ENCODE peak calls at places on chromosome 19, in nine cellular contexts. J is cardiac septum; O is retina; T is stimulated activated CD4-positive, alpha-beta T cell treated with anti-CD3 and anti-CD28 coated beads, Interleukin-1b, Interleukin-23, amount 100 ng/mL, for 1 hour; G is stimulated activated CD8-positive, alpha-beta memory T cell treated with anti-CD3 and anti-CD28 coated beads, Interleukin-2, amount 100 ng/mL, for 48 hours; Q is AML-193; A is Kasumi-1; E is trophoblast cell; I is body of pancreas. M is an unnamed sample.

GRCh38 chr19:38247734-38248268 is 8.4 kb downstream of the PPP1R14A start:
- DNase-seq in G (no peak), Q (no peak), J (no peak), I (no peak), T (no peak), A (no peak), O (peak; percentile 4), E (no peak), M (no peak)

GRCh38 chr19:45940515-45940805 is 25.9 kb upstream of the NANOS2 start:
- DNase-seq in T (no peak), A (no peak), O (no peak), I (no peak), J (no peak), G (no peak), E (no peak), Q (no peak), M (no peak)

GRCh38 chr19:52987221-52987620 is 24.5 kb upstream of the ZNF816 start:
- DNase-seq in Q (no peak), G (no peak), A (no peak), T (no peak), J (no peak), I (no peak), E (no peak), O (no peak), M (no peak)

GRCh38 chr19:32168606-32169005 is 176.8 kb upstream of the ZNF507 start:
- DNase-seq in Q (no peak), O (no peak), G (no peak), A (no peak), J (no peak), T (no peak), E (no peak), I (no peak), M (no peak)

GRCh38 chr19:51735759-51736449 is 12.1 kb upstream of the HAS1 start:
- DNase-seq in E (peak; percentile 79), I (no peak), J (peak; percentile 82), G (no peak), A (peak; percentile 74), Q (peak; percentile 98), O (no peak), T (no peak), M (no peak)

GRCh38 chr19:17883627-17884413 is 12.1 kb downstream of the SLC5A5 start:
- DNase-seq in G (no peak), E (peak; percentile 49), O (no peak), Q (no peak), T (no peak), I (no peak), A (no peak), J (no peak), M (no peak)

GRCh38 chr19:1884719-1885334 is 469 bp downstream of the ABHD17A start:
- DNase-seq in Q (no peak), G (no peak), A (no peak), J (no peak), T (no peak), E (no peak), O (peak; percentile 55), I (no peak), M (no peak)

GRCh38 chr19:4088975-4089374 is 22.3 kb upstream of the ZBTB7A start:
- DNase-seq in Q (no peak), A (peak; percentile 71), G (no peak), O (no peak), J (no peak), I (no peak), E (peak; percentile 37), T (no peak), M (peak; percentile 66)

GRCh38 chr19:927044-927706 is 1.3 kb downstream of the ARID3A start:
- DNase-seq in T (no peak), J (no peak), G (no peak), A (no peak), O (no peak), I (peak; percentile 47), Q (no peak), E (peak; percentile 75), M (no peak)

GRCh38 chr19:46719629-46720515 is 3.0 kb upstream of the PRKD2 start:
- DNase-seq in E (no peak), Q (no peak), I (no peak), G (no peak), A (no peak), T (no peak), O (no peak), J (no peak), M (no peak)

GRCh38 chr19:17538684-17539287 is 16.7 kb upstream of the COLGALT1 start:
- DNase-seq in A (no peak), O (peak; percentile 73), G (no peak), J (no peak), T (no peak), Q (no peak), E (peak; percentile 5), I (no peak), M (no peak)

GRCh38 chr19:7914598-7915045 is at the start of gene TGFBR3L:
- DNase-seq in J (no peak), T (no peak), O (no peak), E (no peak), G (no peak), I (no peak), Q (no peak), A (no peak), M (no peak)

GRCh38 chr19:33306191-33306590 is 3.9 kb upstream of the CEBPA start:
- DNase-seq in A (no peak), J (no peak), E (no peak), I (no peak), O (no peak), Q (no peak), G (no peak), T (no peak), M (no peak)

GRCh38 chr19:12789904-12790619 is 1.2 kb upstream of the JUNB start:
- DNase-seq in A (peak; percentile 93), G (peak; percentile 99), E (peak; percentile 93), Q (peak; percentile 100), I (peak; percentile 95), T (peak; percentile 86), O (peak; percentile 97), J (peak; percentile 99), M (peak; percentile 98)

GRCh38 chr19:43704002-43704705 is 11.7 kb upstream of the IRGC start:
- DNase-seq in E (no peak), J (no peak), G (no peak), O (no peak), T (no peak), I (no peak), Q (no peak), A (no peak), M (no peak)

GRCh38 chr19:41355802-41356201 is 2.1 kb upstream of the TGFB1 start:
- DNase-seq in G (no peak), O (no peak), Q (no peak), A (peak; percentile 24), J (no peak), I (no peak), E (no peak), T (no peak), M (no peak)

GRCh38 chr19:2409352-2409912 is 18.0 kb downstream of the TIMM13 start:
- DNase-seq in Q (no peak), J (no peak), G (no peak), O (no peak), E (no peak), A (no peak), I (no peak), T (no peak), M (no peak)

GRCh38 chr19:10643166-10643967 is 10.8 kb upstream of the ILF3 start:
- DNase-seq in E (no peak), A (no peak), T (no peak), J (no peak), O (no peak), I (no peak), G (no peak), Q (no peak), M (no peak)

GRCh38 chr19:54199401-54199800 is 1.3 kb upstream of the RPS9 start:
- DNase-seq in T (no peak), J (no peak), G (no peak), E (peak; percentile 22), I (no peak), O (no peak), Q (no peak), A (no peak), M (no peak)

GRCh38 chr19:53131732-53132131 is 978 bp downstream of the ZNF415 start:
- DNase-seq in I (no peak), T (no peak), G (no peak), A (no peak), J (no peak), O (no peak), E (no peak), Q (no peak), M (no peak)

GRCh38 chr19:55559684-55560083 is 14.3 kb upstream of the SBK3 start:
- DNase-seq in I (no peak), T (no peak), G (no peak), J (no peak), O (no peak), A (no peak), Q (no peak), E (no peak), M (no peak)

GRCh38 chr19:8473652-8474476 is 28.6 kb downstream of the PRAM1 start:
- DNase-seq in G (no peak), A (no peak), J (no peak), I (no peak), Q (no peak), T (no peak), O (no peak), E (no peak), M (no peak)

GRCh38 chr19:42111384-42111783 is 20.9 kb downstream of the POU2F2 start:
- DNase-seq in E (no peak), Q (no peak), J (no peak), A (no peak), O (no peak), G (no peak), T (no peak), I (no peak), M (no peak)

GRCh38 chr19:8390617-8390981 is 439 bp downstream of the RAB11B start:
- DNase-seq in A (peak; percentile 85), I (peak; percentile 98), G (peak; percentile 88), J (peak; percentile 99), Q (peak; percentile 70), O (peak; percentile 81), E (peak; percentile 95), T (peak; percentile 83), M (peak; percentile 89)